ENCODE peak calls at places on chromosome 17, in eight cellular contexts. A is CD4-positive, alpha-beta memory T cell; I is fibroblast of villous mesenchyme; Y is SJSA1; H is upper lobe of right lung; R is adipocyte; E is heart right ventricle; D is ascending aorta. L is an unnamed sample.

GRCh38 chr17:4744999-4745969 is 5.6 kb upstream of the CXCL16 start:
- DNase-seq in A (no peak), I (no peak), Y (no peak), H (no peak), R (no peak), E (no peak), D (no peak), L (no peak)

GRCh38 chr17:42596386-42596785 is 12.8 kb downstream of the RETREG3 start:
- DNase-seq in A (no peak), I (no peak), Y (no peak), H (no peak), R (no peak), E (no peak), D (no peak), L (no peak)

GRCh38 chr17:61254894-61255293 is 144.7 kb upstream of the TBX2 start:
- DNase-seq in A (no peak), I (no peak), Y (no peak), H (no peak), R (no peak), E (no peak), D (no peak), L (no peak)

GRCh38 chr17:71764507-71764906 is 356.3 kb upstream of the SOX9 start:
- DNase-seq in A (no peak), I (no peak), Y (no peak), H (no peak), R (peak), E (no peak), D (no peak), L (peak)

GRCh38 chr17:42107597-42108576 is 4.6 kb downstream of the DHX58 start:
- DNase-seq in A (peak), I (peak), Y (no peak), H (peak), R (peak), E (peak), D (peak), L (peak)

GRCh38 chr17:60577147-60577925 is 22.7 kb upstream of the PPM1D start:
- DNase-seq in A (no peak), I (peak), Y (peak), H (no peak), R (peak), E (no peak), D (peak), L (peak)

GRCh38 chr17:20965492-20965891 is 77.3 kb downstream of the USP22 start:
- DNase-seq in A (no peak), I (no peak), Y (no peak), H (no peak), R (no peak), E (no peak), D (no peak), L (no peak)

GRCh38 chr17:35849469-35850348 is 19.0 kb downstream of the HEATR9 start:
- DNase-seq in A (peak), I (peak), Y (peak), H (no peak), R (peak), E (no peak), D (no peak), L (peak)

GRCh38 chr17:47265983-47266541 is 12.4 kb downstream of the ITGB3 start:
- DNase-seq in A (no peak), I (peak), Y (peak), H (no peak), R (peak), E (no peak), D (peak), L (peak)

GRCh38 chr17:71548540-71549190 is 572.2 kb upstream of the SOX9 start:
- DNase-seq in A (no peak), I (no peak), Y (peak), H (no peak), R (peak), E (no peak), D (no peak), L (peak)

GRCh38 chr17:32723310-32723955 is 153.5 kb downstream of the MYO1D start:
- DNase-seq in A (no peak), I (no peak), Y (no peak), H (no peak), R (no peak), E (no peak), D (no peak), L (peak)

GRCh38 chr17:32596666-32597065 is 109.9 kb downstream of the CDK5R1 start:
- DNase-seq in A (no peak), I (no peak), Y (no peak), H (no peak), R (no peak), E (no peak), D (no peak), L (peak)

GRCh38 chr17:57459286-57459915 is 203.1 kb downstream of the MSI2 start:
- DNase-seq in A (no peak), I (peak), Y (peak), H (no peak), R (no peak), E (no peak), D (no peak), L (peak)

GRCh38 chr17:40509626-40510327 is 8.4 kb upstream of the TNS4 start:
- DNase-seq in A (no peak), I (no peak), Y (no peak), H (no peak), R (no peak), E (no peak), D (no peak), L (no peak)

GRCh38 chr17:82249896-82250581 is 21.2 kb downstream of the SLC16A3 start:
- DNase-seq in A (no peak), I (no peak), Y (no peak), H (peak), R (no peak), E (no peak), D (no peak), L (no peak)

GRCh38 chr17:73043686-73044581 is 48.6 kb downstream of the SLC39A11 start:
- DNase-seq in A (no peak), I (peak), Y (no peak), H (no peak), R (peak), E (no peak), D (no peak), L (peak)

GRCh38 chr17:80793851-80794267 is 197.8 kb upstream of the CHMP6 start:
- DNase-seq in A (no peak), I (peak), Y (peak), H (no peak), R (peak), E (no peak), D (no peak), L (peak)

GRCh38 chr17:20009302-20010098 is at the start of gene SPECC1:
- DNase-seq in A (peak), I (peak), Y (peak), H (peak), R (peak), E (peak), D (peak), L (no peak)

GRCh38 chr17:46832306-46832895 is 13.9 kb upstream of the WNT3 start:
- DNase-seq in A (no peak), I (no peak), Y (no peak), H (no peak), R (no peak), E (no peak), D (no peak), L (no peak)

GRCh38 chr17:35432176-35433074 is at the start of gene SLFN12:
- DNase-seq in A (peak), I (peak), Y (peak), H (no peak), R (peak), E (no peak), D (peak), L (peak)

GRCh38 chr17:32684087-32684828 is 192.7 kb downstream of the MYO1D start:
- DNase-seq in A (no peak), I (no peak), Y (no peak), H (no peak), R (no peak), E (no peak), D (no peak), L (no peak)

GRCh38 chr17:59378621-59379194 is 47.3 kb downstream of the YPEL2 start:
- DNase-seq in A (no peak), I (peak), Y (peak), H (no peak), R (peak), E (no peak), D (peak), L (peak)

GRCh38 chr17:43524945-43525575 is 21.1 kb downstream of the ETV4 start:
- DNase-seq in A (no peak), I (no peak), Y (no peak), H (no peak), R (peak), E (no peak), D (no peak), L (peak)

GRCh38 chr17:49566668-49567071 is 9.0 kb upstream of the NXPH3 start:
- DNase-seq in A (no peak), I (no peak), Y (no peak), H (peak), R (no peak), E (no peak), D (peak), L (no peak)
- H3K4me3 ChIP-seq in A (no peak), I (no peak), Y (no peak), H (no peak), R (peak), E (no peak), D (peak), L (no peak)

GRCh38 chr17:79248843-79249242 is 174.2 kb downstream of the ENGASE start:
- DNase-seq in A (no peak), I (no peak), Y (no peak), H (no peak), R (no peak), E (no peak), D (no peak), L (no peak)

GRCh38 chr17:79255046-79255445 is 180.4 kb downstream of the ENGASE start:
- DNase-seq in A (no peak), I (no peak), Y (no peak), H (no peak), R (no peak), E (no peak), D (no peak), L (no peak)

GRCh38 chr17:79249945-79250521 is 175.4 kb downstream of the ENGASE start:
- DNase-seq in A (no peak), I (no peak), Y (no peak), H (no peak), R (no peak), E (no peak), D (no peak), L (no peak)

GRCh38 chr17:79252886-79253285 is 178.3 kb downstream of the ENGASE start:
- DNase-seq in A (no peak), I (no peak), Y (no peak), H (no peak), R (no peak), E (no peak), D (no peak), L (no peak)

DNA sequence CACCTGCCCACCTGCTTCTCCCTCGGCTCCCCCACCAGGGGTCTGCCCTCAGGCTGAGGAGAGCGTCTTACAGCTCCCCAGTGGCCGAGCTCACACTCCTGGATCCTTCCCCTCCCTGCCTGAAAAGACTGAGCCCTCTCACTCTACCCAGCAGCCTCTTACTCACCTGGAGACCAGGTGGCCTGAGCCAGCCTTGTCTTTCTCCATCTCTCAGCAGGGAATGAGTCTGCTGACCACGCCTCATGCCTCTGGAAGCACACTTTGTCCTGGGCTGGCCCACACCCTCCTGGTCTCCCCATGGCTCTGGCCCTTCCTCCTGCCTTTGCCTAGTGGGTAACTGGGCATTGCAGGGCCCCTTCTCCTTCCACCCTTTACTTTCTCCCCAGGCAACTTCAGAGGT is 177.2 kb downstream of the ENGASE start:
- DNase-seq in A (no peak), I (no peak), Y (no peak), H (no peak), R (no peak), E (no peak), D (no peak), L (no peak)
- H3K4me3 ChIP-seq in A (no peak), I (no peak), Y (no peak), H (no peak), R (no peak), E (no peak), D (no peak), L (no peak)

GRCh38 chr17:14374268-14374667 is 73.4 kb downstream of the HS3ST3B1 start:
- DNase-seq in A (no peak), I (no peak), Y (no peak), H (no peak), R (no peak), E (no peak), D (no peak), L (no peak)
- H3K4me3 ChIP-seq in A (no peak), I (no peak), Y (no peak), H (no peak), R (no peak), E (no peak), D (no peak), L (no peak)

DNA sequence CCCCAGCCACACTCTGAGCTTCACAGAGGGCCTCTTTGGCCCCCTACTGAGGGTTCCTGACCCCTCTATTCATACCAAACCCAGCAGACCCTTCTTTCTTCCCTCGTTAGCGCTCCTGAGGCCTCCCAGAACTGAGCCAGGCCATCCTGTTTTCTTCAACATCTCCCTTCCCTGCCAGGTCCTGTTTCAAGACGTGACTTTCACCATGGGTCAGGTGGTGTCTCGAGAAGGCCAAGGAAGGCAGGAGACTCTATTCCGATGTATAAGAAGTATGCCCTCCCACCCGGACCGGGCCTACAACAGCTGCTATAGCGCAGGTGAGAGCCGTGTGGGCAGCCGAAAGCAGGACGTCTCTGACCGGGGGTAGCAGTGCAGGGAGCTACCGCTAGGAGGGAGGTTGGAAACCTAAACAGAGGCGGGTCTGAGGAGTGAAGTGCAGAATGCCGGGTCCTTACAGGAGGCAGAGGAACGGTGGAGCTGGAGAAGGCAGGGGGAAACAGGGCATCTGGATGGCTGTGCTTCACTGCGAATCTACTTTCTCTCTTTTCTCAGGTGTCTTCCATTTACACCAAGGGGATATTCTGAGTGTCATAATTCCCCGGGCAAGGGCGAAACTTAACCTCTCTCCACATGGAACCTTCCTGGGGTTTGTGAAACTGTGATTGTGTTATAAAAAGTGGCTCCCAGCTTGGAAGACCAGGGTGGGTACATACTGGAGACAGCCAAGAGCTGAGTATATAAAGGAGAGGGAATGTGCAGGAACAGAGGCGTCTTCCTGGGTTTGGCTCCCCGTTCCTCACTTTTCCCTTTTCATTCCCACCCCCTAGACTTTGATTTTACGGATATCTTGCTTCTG is 1.3 kb upstream of the SENP3 start:
- DNase-seq in A (no peak), I (peak), Y (no peak), H (peak), R (peak), E (peak), D (peak), L (peak)
- H3K4me3 ChIP-seq in A (no peak), I (peak), Y (peak), H (peak), R (peak), E (peak), D (peak), L (peak)

GRCh38 chr17:18225121-18225561 is 294 bp upstream of the LLGL1 start:
- DNase-seq in A (peak), I (peak), Y (peak), H (peak), R (peak), E (peak), D (peak), L (peak)
- H3K4me3 ChIP-seq in A (no peak), I (peak), Y (peak), H (peak), R (peak), E (peak), D (peak), L (peak)

GRCh38 chr17:68482576-68483001 is 25.3 kb upstream of the WIPI1 start:
- DNase-seq in A (no peak), I (no peak), Y (no peak), H (no peak), R (no peak), E (no peak), D (no peak), L (no peak)

GRCh38 chr17:68489919-68490318 is 22.3 kb upstream of the PRKAR1A start:
- DNase-seq in A (no peak), I (no peak), Y (no peak), H (no peak), R (no peak), E (no peak), D (no peak), L (no peak)

GRCh38 chr17:68480885-68481284 is 23.6 kb upstream of the WIPI1 start:
- DNase-seq in A (no peak), I (no peak), Y (no peak), H (no peak), R (no peak), E (no peak), D (no peak), L (no peak)

DNA sequence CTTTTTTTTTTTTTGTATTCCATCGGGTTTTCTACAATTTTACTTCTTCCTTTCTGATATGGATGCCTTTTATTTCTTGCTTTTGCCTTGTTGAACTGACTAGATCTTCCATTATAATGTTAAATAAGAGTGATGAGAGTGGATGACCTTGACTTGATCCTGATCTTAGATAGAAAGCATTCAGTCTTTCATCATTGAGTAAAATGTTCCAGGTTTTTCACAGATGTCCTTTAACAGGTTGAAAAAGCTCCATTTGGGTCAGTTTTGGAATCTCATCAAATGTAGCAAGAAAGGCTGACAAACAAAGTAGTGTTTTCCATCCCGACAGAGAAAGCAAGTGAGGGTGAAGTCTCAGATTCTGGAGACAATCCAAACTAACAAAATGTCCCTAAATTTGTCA is 27.2 kb upstream of the WIPI1 start:
- DNase-seq in A (no peak), I (no peak), Y (no peak), H (no peak), R (no peak), E (no peak), D (no peak), L (no peak)
- H3K4me3 ChIP-seq in A (no peak), I (no peak), Y (no peak), H (no peak), R (no peak), E (no peak), D (no peak), L (no peak)

GRCh38 chr17:78120537-78120936 is 8.0 kb downstream of the TMC6 start:
- DNase-seq in A (no peak), I (no peak), Y (no peak), H (no peak), R (no peak), E (no peak), D (no peak), L (no peak)

GRCh38 chr17:78122991-78123249 is 5.6 kb downstream of the TMC6 start:
- DNase-seq in A (no peak), I (no peak), Y (no peak), H (no peak), R (no peak), E (no peak), D (no peak), L (no peak)

GRCh38 chr17:78121801-78122220 is 6.7 kb downstream of the TMC6 start:
- DNase-seq in A (peak), I (no peak), Y (no peak), H (no peak), R (no peak), E (peak), D (no peak), L (no peak)

GRCh38 chr17:78122221-78122990 is 6.1 kb downstream of the TMC6 start:
- DNase-seq in A (peak), I (no peak), Y (no peak), H (no peak), R (no peak), E (peak), D (no peak), L (no peak)

GRCh38 chr17:78120971-78121800 is 7.4 kb downstream of the TMC6 start:
- DNase-seq in A (peak), I (no peak), Y (no peak), H (no peak), R (no peak), E (peak), D (no peak), L (no peak)
- H3K4me3 ChIP-seq in A (peak), I (no peak), Y (no peak), H (no peak), R (no peak), E (no peak), D (no peak), L (no peak)

L was measured in GM23248.